ENCODE peak calls at places on chromosomes 12 and 14, in seven cellular contexts. One of them, this sample, is unnamed.

GRCh38 chr12:93390565-93391297 is 13.0 kb downstream of the NUDT4 start:
- DNase-seq in K562: no peak
- DNase-seq in GM12891: no peak
- DNase-seq in SK-N-SH: no peak
- DNase-seq in GM12878: no peak
- DNase-seq in H1: no peak
- DNase-seq in GM12892: no peak
- DNase-seq in this sample: no peak

GRCh38 chr12:121697093-121697698 is 15.4 kb upstream of the TMEM120B start:
- DNase-seq in GM12891: peak; percentile 26
- DNase-seq in GM12878: no peak
- DNase-seq in K562: peak; percentile 42
- DNase-seq in H1: no peak
- DNase-seq in SK-N-SH: peak; percentile 51
- DNase-seq in GM12892: no peak
- DNase-seq in this sample: peak; percentile 53

GRCh38 chr12:18655351-18655750 is 82.5 kb downstream of the PLCZ1 start:
- DNase-seq in GM12878: no peak
- DNase-seq in SK-N-SH: no peak
- DNase-seq in GM12891: no peak
- DNase-seq in H1: no peak
- DNase-seq in GM12892: no peak
- DNase-seq in K562: no peak
- DNase-seq in this sample: no peak

GRCh38 chr14:70995671-70996070 is 88.4 kb downstream of the PCNX1 start:
- DNase-seq in GM12878: no peak
- DNase-seq in GM12892: no peak
- DNase-seq in K562: peak; percentile 25
- DNase-seq in SK-N-SH: no peak
- DNase-seq in GM12891: no peak
- DNase-seq in H1: no peak
- DNase-seq in this sample: peak; percentile 22

GRCh38 chr12:100857418-100857817 is 62.8 kb downstream of the ANO4 start:
- DNase-seq in H1: no peak
- DNase-seq in GM12891: no peak
- DNase-seq in GM12878: no peak
- DNase-seq in SK-N-SH: no peak
- DNase-seq in GM12892: no peak
- DNase-seq in K562: no peak
- DNase-seq in this sample: no peak

GRCh38 chr14:36773136-36773540 is 111.5 kb downstream of the PAX9 start:
- DNase-seq in H1: no peak
- DNase-seq in GM12878: no peak
- DNase-seq in GM12892: no peak
- DNase-seq in K562: peak; percentile 59
- DNase-seq in GM12891: no peak
- DNase-seq in SK-N-SH: no peak
- DNase-seq in this sample: peak; percentile 51

GRCh38 chr14:61244051-61244450 is 37.1 kb downstream of the TMEM30B start:
- DNase-seq in H1: no peak
- DNase-seq in GM12892: no peak
- DNase-seq in SK-N-SH: no peak
- DNase-seq in GM12891: no peak
- DNase-seq in GM12878: no peak
- DNase-seq in K562: no peak
- DNase-seq in this sample: no peak

GRCh38 chr14:25394791-25395391 is 344.9 kb upstream of the STXBP6 start:
- DNase-seq in SK-N-SH: no peak
- DNase-seq in GM12878: no peak
- DNase-seq in H1: no peak
- DNase-seq in GM12892: no peak
- DNase-seq in GM12891: no peak
- DNase-seq in K562: no peak
- DNase-seq in this sample: no peak

GRCh38 chr12:120116443-120116791 is at the start of gene RAB35:
- DNase-seq in K562: peak; percentile 69
- DNase-seq in SK-N-SH: no peak
- DNase-seq in H1: no peak
- DNase-seq in GM12892: no peak
- DNase-seq in GM12878: no peak
- DNase-seq in GM12891: no peak
- DNase-seq in this sample: no peak

GRCh38 chr12:32344047-32344446 is 55.3 kb upstream of the FGD4 start:
- DNase-seq in GM12892: no peak
- DNase-seq in GM12891: no peak
- DNase-seq in SK-N-SH: no peak
- DNase-seq in GM12878: no peak
- DNase-seq in H1: no peak
- DNase-seq in K562: no peak
- DNase-seq in this sample: no peak

GRCh38 chr14:94177806-94178205 is 3.7 kb downstream of the PPP4R4 start:
- DNase-seq in GM12892: no peak
- DNase-seq in GM12891: no peak
- DNase-seq in H1: no peak
- DNase-seq in GM12878: no peak
- DNase-seq in K562: no peak
- DNase-seq in SK-N-SH: no peak
- DNase-seq in this sample: no peak

DNA sequence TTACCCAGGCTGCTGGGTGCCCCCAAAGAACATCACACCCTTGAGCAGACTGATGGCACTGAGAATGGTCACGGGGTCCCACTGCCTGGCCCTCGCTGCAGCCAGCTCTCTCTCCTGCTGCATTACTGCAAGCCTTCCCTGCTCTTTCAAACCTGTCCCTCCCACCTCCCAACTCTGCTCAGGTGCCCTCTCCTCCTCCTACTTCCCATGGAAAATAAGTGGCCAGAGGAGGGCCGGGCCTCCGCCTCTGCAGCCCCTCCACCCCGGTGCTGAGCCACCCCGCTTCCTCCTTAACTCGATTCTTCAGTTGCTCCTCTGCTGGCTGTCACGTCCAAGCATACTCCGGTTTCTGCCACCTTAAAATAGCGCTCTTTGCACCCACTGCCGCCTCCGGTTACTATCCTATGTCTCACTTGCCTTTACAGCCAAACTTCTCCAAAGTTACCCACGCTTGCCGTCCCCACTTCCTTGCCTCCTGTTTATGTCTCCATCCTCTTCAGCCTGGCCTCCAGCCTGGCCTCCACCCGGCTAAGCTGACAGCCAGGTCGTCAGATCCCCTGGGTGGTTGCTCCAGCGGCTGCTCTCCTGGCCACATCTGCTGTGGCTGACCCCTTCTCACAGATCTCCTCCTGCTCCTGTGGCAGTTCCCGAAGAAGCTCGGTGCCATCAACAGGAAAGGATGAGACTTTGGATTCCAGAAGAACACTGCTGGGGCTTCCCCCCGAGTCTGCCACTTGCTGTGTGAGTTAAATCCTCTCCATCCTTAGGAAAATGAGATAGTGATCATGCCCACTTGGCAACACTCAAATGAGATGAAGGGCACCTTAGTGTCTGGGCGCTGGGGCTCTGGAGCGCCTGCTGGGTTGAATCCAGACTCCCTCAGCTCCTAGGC is 7.7 kb downstream of the SMIM41 start:
- DNase-seq in K562: no peak
- DNase-seq in GM12891: no peak
- DNase-seq in GM12892: no peak
- DNase-seq in H1: no peak
- DNase-seq in GM12878: no peak
- DNase-seq in SK-N-SH: peak; percentile 12
- DNase-seq in this sample: no peak
- TF ChIP-seq TAF1 in K562: no peak
- TF ChIP-seq TAF1 in GM12891: no peak
- TF ChIP-seq TAF1 in GM12892: no peak
- TF ChIP-seq TAF1 in H1: no peak
- TF ChIP-seq TAF1 in GM12878: no peak
- TF ChIP-seq TAF1 in SK-N-SH: no peak
- TF ChIP-seq TAF1 in this sample: no peak

DNA sequence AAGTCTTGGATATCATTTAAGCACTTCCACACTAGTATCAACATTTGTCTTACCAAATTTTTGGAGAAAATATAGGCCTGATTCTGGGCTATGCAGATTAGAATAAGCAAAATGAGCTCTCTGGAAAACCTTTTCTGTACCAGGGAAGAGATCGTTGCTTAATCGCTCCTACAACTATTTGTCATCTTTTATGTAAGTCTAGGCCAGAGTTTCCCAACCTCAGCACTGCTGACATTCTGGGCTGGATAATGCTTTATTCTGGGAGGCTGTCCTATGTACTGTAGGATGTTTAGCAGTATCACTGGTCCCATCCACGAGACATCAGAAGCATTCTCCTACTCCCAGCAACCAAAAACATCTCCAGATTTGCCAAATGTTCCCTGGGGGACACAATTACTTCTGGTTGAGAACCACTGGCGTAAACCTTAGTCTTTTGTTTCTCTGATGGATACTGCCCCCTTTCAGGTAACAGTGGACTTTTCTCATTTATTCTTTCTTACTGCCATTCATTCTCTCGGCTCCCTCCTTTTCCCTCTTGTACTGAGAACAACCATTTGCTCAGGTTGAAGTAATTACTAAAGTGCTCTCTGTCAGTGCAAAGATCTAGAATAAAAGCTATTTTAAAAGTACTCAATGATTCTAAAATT is 316.9 kb upstream of the E2F7 start:
- DNase-seq in GM12878: no peak
- DNase-seq in H1: no peak
- DNase-seq in K562: no peak
- DNase-seq in GM12891: no peak
- DNase-seq in GM12892: no peak
- DNase-seq in SK-N-SH: no peak
- DNase-seq in this sample: no peak
- TF ChIP-seq TAF1 in GM12878: no peak
- TF ChIP-seq TAF1 in H1: no peak
- TF ChIP-seq TAF1 in K562: no peak
- TF ChIP-seq TAF1 in GM12891: no peak
- TF ChIP-seq TAF1 in GM12892: no peak
- TF ChIP-seq TAF1 in SK-N-SH: no peak
- TF ChIP-seq TAF1 in this sample: no peak

GRCh38 chr12:7439579-7440505 is 4.1 kb downstream of the CD163L1 start:
- DNase-seq in GM12878: no peak
- DNase-seq in H1: peak; percentile 77
- DNase-seq in SK-N-SH: peak; percentile 70
- DNase-seq in K562: peak; percentile 76
- DNase-seq in GM12892: no peak
- DNase-seq in GM12891: no peak
- DNase-seq in this sample: no peak

GRCh38 chr12:7448099-7448498 is 4.1 kb upstream of the CD163L1 start:
- DNase-seq in K562: no peak
- DNase-seq in H1: no peak
- DNase-seq in GM12878: no peak
- DNase-seq in SK-N-SH: no peak
- DNase-seq in GM12892: no peak
- DNase-seq in GM12891: no peak
- DNase-seq in this sample: no peak

GRCh38 chr12:7444537-7444936 is 584 bp upstream of the CD163L1 start:
- DNase-seq in SK-N-SH: no peak
- DNase-seq in GM12892: no peak
- DNase-seq in K562: no peak
- DNase-seq in GM12891: no peak
- DNase-seq in GM12878: no peak
- DNase-seq in H1: no peak
- DNase-seq in this sample: no peak

GRCh38 chr12:7441216-7441615 is 2.7 kb downstream of the CD163L1 start:
- DNase-seq in SK-N-SH: no peak
- DNase-seq in GM12891: no peak
- DNase-seq in K562: no peak
- DNase-seq in GM12892: no peak
- DNase-seq in H1: no peak
- DNase-seq in GM12878: no peak
- DNase-seq in this sample: no peak

DNA sequence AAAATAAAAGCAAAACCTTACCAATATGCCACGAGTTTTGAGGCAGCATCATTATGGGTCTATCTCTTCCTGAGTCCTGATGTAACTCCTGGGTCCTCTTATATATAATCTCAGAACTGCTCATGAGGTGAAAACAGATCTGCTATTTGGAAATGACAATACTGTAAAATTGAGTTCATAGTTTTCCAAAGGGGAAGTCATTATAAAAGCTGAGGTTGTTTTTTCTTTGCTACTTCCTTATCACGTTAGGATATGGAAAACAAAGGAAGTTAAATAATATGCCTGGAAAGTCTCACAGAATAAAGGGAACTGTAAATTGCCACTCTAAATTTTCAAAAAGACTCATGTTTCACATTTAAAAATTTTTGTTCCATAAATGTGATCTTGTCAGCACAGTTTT is at the start of gene CD163L1:
- DNase-seq in GM12891: no peak
- DNase-seq in GM12878: no peak
- DNase-seq in K562: no peak
- DNase-seq in H1: no peak
- DNase-seq in SK-N-SH: no peak
- DNase-seq in GM12892: no peak
- DNase-seq in this sample: no peak
- TF ChIP-seq TAF1 in GM12891: no peak
- TF ChIP-seq TAF1 in GM12878: no peak
- TF ChIP-seq TAF1 in K562: no peak
- TF ChIP-seq TAF1 in H1: no peak
- TF ChIP-seq TAF1 in SK-N-SH: no peak
- TF ChIP-seq TAF1 in GM12892: no peak
- TF ChIP-seq TAF1 in this sample: no peak

GRCh38 chr14:51117579-51117978 is 22.7 kb upstream of the TRIM9 start:
- DNase-seq in GM12891: no peak
- DNase-seq in K562: no peak
- DNase-seq in GM12878: no peak
- DNase-seq in SK-N-SH: no peak
- DNase-seq in H1: no peak
- DNase-seq in GM12892: no peak
- DNase-seq in this sample: no peak

GRCh38 chr14:51121096-51121495 is 26.2 kb upstream of the TRIM9 start:
- DNase-seq in H1: no peak
- DNase-seq in K562: no peak
- DNase-seq in GM12892: no peak
- DNase-seq in SK-N-SH: no peak
- DNase-seq in GM12891: no peak
- DNase-seq in GM12878: no peak
- DNase-seq in this sample: no peak

GRCh38 chr14:51116682-51117081 is 21.8 kb upstream of the TRIM9 start:
- DNase-seq in GM12891: no peak
- DNase-seq in K562: no peak
- DNase-seq in GM12878: no peak
- DNase-seq in H1: no peak
- DNase-seq in GM12892: no peak
- DNase-seq in SK-N-SH: no peak
- DNase-seq in this sample: no peak

GRCh38 chr14:51119411-51120051 is 24.6 kb upstream of the TRIM9 start:
- DNase-seq in GM12878: no peak
- DNase-seq in H1: no peak
- DNase-seq in K562: no peak
- DNase-seq in GM12892: no peak
- DNase-seq in SK-N-SH: no peak
- DNase-seq in GM12891: no peak
- DNase-seq in this sample: no peak

DNA sequence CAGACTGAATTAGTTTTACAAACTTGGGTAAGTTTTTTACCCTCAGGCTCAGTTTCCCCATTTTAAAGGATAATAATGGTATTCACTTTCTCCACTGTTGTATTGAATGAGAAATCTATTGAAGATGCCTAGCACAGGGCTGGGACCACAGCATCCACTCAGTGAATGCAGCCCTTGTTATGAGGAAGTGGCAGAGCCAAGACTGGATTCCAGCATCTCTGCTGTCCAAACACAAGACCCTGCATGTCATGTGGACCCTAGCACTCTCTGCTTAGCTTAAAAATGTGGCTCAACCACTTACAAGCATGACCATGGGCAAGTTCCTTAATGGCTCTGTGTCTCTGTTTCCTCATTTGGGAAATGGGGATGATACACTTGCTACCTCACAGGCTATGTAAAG is 24.1 kb upstream of the TRIM9 start:
- DNase-seq in GM12892: no peak
- DNase-seq in K562: no peak
- DNase-seq in SK-N-SH: no peak
- DNase-seq in H1: no peak
- DNase-seq in GM12891: no peak
- DNase-seq in GM12878: no peak
- DNase-seq in this sample: no peak
- TF ChIP-seq TAF1 in GM12892: no peak
- TF ChIP-seq TAF1 in K562: no peak
- TF ChIP-seq TAF1 in SK-N-SH: no peak
- TF ChIP-seq TAF1 in H1: no peak
- TF ChIP-seq TAF1 in GM12891: no peak
- TF ChIP-seq TAF1 in GM12878: no peak
- TF ChIP-seq TAF1 in this sample: no peak